ENCODE peak calls at places on chromosomes 4 and X, in ten cellular contexts. One of them, this sample, is unnamed.

GRCh38 chr4:52892880-52893279 is 30.8 kb downstream of the RASL11B start:
- DNase-seq in foreskin fibroblast: peak
- DNase-seq in Panc1: no peak
- DNase-seq in amniotic stem cell: no peak
- DNase-seq in effector CD4-positive, alpha-beta T cell: no peak
- DNase-seq in NCI-H2081: no peak
- DNase-seq in NAMALWA: no peak
- DNase-seq in AML-193: no peak
- DNase-seq in T follicular helper cell: no peak
- DNase-seq in prostate gland: no peak
- DNase-seq in this sample: no peak

GRCh38 chrX:31057691-31058090 is 14.2 kb downstream of the FTHL17 start:
- DNase-seq in foreskin fibroblast: no peak
- DNase-seq in Panc1: no peak
- DNase-seq in amniotic stem cell: no peak
- DNase-seq in effector CD4-positive, alpha-beta T cell: no peak
- DNase-seq in NCI-H2081: no peak
- DNase-seq in NAMALWA: no peak
- DNase-seq in AML-193: no peak
- DNase-seq in T follicular helper cell: no peak
- DNase-seq in prostate gland: no peak
- DNase-seq in this sample: no peak

GRCh38 chr4:102815981-102816380 is 11.4 kb downstream of the UBE2D3 start:
- DNase-seq in foreskin fibroblast: peak
- DNase-seq in Panc1: peak
- DNase-seq in amniotic stem cell: peak
- DNase-seq in effector CD4-positive, alpha-beta T cell: no peak
- DNase-seq in NCI-H2081: no peak
- DNase-seq in NAMALWA: no peak
- DNase-seq in AML-193: no peak
- DNase-seq in T follicular helper cell: no peak
- DNase-seq in prostate gland: no peak
- DNase-seq in this sample: no peak

GRCh38 chrX:53288173-53288572 is 6.8 kb upstream of the IQSEC2 start:
- DNase-seq in foreskin fibroblast: peak
- DNase-seq in Panc1: no peak
- DNase-seq in amniotic stem cell: no peak
- DNase-seq in effector CD4-positive, alpha-beta T cell: no peak
- DNase-seq in NCI-H2081: peak
- DNase-seq in NAMALWA: no peak
- DNase-seq in AML-193: no peak
- DNase-seq in T follicular helper cell: no peak
- DNase-seq in prostate gland: no peak
- DNase-seq in this sample: no peak

GRCh38 chr4:3420956-3421355 is 20.8 kb upstream of the HGFAC start:
- DNase-seq in foreskin fibroblast: no peak
- DNase-seq in Panc1: no peak
- DNase-seq in amniotic stem cell: no peak
- DNase-seq in effector CD4-positive, alpha-beta T cell: no peak
- DNase-seq in NCI-H2081: no peak
- DNase-seq in NAMALWA: no peak
- DNase-seq in AML-193: no peak
- DNase-seq in T follicular helper cell: no peak
- DNase-seq in prostate gland: no peak
- DNase-seq in this sample: no peak

GRCh38 chr4:17562157-17562556 is 14.8 kb upstream of the LAP3 start:
- DNase-seq in foreskin fibroblast: no peak
- DNase-seq in Panc1: no peak
- DNase-seq in amniotic stem cell: no peak
- DNase-seq in effector CD4-positive, alpha-beta T cell: no peak
- DNase-seq in NCI-H2081: no peak
- DNase-seq in NAMALWA: no peak
- DNase-seq in AML-193: peak
- DNase-seq in T follicular helper cell: no peak
- DNase-seq in prostate gland: no peak
- DNase-seq in this sample: peak

GRCh38 chr4:8580321-8581093 is at the start of gene GPR78:
- DNase-seq in foreskin fibroblast: peak
- DNase-seq in Panc1: no peak
- DNase-seq in amniotic stem cell: no peak
- DNase-seq in effector CD4-positive, alpha-beta T cell: no peak
- DNase-seq in NCI-H2081: no peak
- DNase-seq in NAMALWA: no peak
- DNase-seq in AML-193: no peak
- DNase-seq in T follicular helper cell: no peak
- DNase-seq in prostate gland: no peak
- DNase-seq in this sample: peak

GRCh38 chrX:77628294-77629025 is 157.6 kb downstream of the ATRX start:
- DNase-seq in foreskin fibroblast: peak
- DNase-seq in Panc1: no peak
- DNase-seq in amniotic stem cell: no peak
- DNase-seq in effector CD4-positive, alpha-beta T cell: no peak
- DNase-seq in NCI-H2081: no peak
- DNase-seq in NAMALWA: peak
- DNase-seq in AML-193: no peak
- DNase-seq in T follicular helper cell: no peak
- DNase-seq in prostate gland: no peak
- DNase-seq in this sample: no peak

GRCh38 chr4:14096406-14096965 is 469.0 kb upstream of the BOD1L1 start:
- DNase-seq in foreskin fibroblast: peak
- DNase-seq in Panc1: no peak
- DNase-seq in amniotic stem cell: peak
- DNase-seq in effector CD4-positive, alpha-beta T cell: no peak
- DNase-seq in NCI-H2081: no peak
- DNase-seq in NAMALWA: no peak
- DNase-seq in AML-193: no peak
- DNase-seq in T follicular helper cell: no peak
- DNase-seq in prostate gland: no peak
- DNase-seq in this sample: no peak

GRCh38 chr4:140609548-140610425 is 41.0 kb upstream of the UCP1 start:
- DNase-seq in foreskin fibroblast: peak
- DNase-seq in Panc1: peak
- DNase-seq in amniotic stem cell: peak
- DNase-seq in effector CD4-positive, alpha-beta T cell: no peak
- DNase-seq in NCI-H2081: peak
- DNase-seq in NAMALWA: peak
- DNase-seq in AML-193: peak
- DNase-seq in T follicular helper cell: no peak
- DNase-seq in prostate gland: no peak
- DNase-seq in this sample: peak

This sample was measured in HEK293T.